ENCODE peak calls at places on chromosomes 3 and 15, in five cellular contexts. One of them, this sample, is unnamed.

GRCh38 chr15:99409097-99409473 is 156.7 kb upstream of the MEF2A start:
- DNase-seq in AG04450: no peak
- DNase-seq in kidney glomerular epithelial cell: peak; percentile 75
- DNase-seq in activated T-cell treated with anti-CD3 and anti-CD28 coated beads, Interleukin-2, amount 50 U/mL, for 4 hours: peak; percentile 31
- DNase-seq in CD4-positive, alpha-beta T cell: peak; percentile 32
- DNase-seq in this sample: no peak

GRCh38 chr3:53286727-53287412 is 31.0 kb upstream of the TKT start:
- DNase-seq in activated T-cell treated with anti-CD3 and anti-CD28 coated beads, Interleukin-2, amount 50 U/mL, for 4 hours: no peak
- DNase-seq in AG04450: peak; percentile 15
- DNase-seq in CD4-positive, alpha-beta T cell: no peak
- DNase-seq in kidney glomerular epithelial cell: no peak
- DNase-seq in this sample: no peak

GRCh38 chr3:25473246-25473645 is 45.2 kb downstream of the RARB start:
- DNase-seq in CD4-positive, alpha-beta T cell: no peak
- DNase-seq in kidney glomerular epithelial cell: no peak
- DNase-seq in AG04450: no peak
- DNase-seq in activated T-cell treated with anti-CD3 and anti-CD28 coated beads, Interleukin-2, amount 50 U/mL, for 4 hours: no peak
- DNase-seq in this sample: no peak

GRCh38 chr15:101637549-101638318 is 14.4 kb downstream of the TM2D3 start:
- DNase-seq in CD4-positive, alpha-beta T cell: no peak
- DNase-seq in kidney glomerular epithelial cell: no peak
- DNase-seq in activated T-cell treated with anti-CD3 and anti-CD28 coated beads, Interleukin-2, amount 50 U/mL, for 4 hours: no peak
- DNase-seq in AG04450: no peak
- DNase-seq in this sample: no peak

GRCh38 chr15:68667800-68668625 is 89.2 kb downstream of the CORO2B start:
- DNase-seq in activated T-cell treated with anti-CD3 and anti-CD28 coated beads, Interleukin-2, amount 50 U/mL, for 4 hours: no peak
- DNase-seq in AG04450: no peak
- DNase-seq in CD4-positive, alpha-beta T cell: no peak
- DNase-seq in kidney glomerular epithelial cell: no peak
- DNase-seq in this sample: no peak

GRCh38 chr3:130850044-130850797 is 43.7 kb upstream of the ATP2C1 start:
- DNase-seq in AG04450: no peak
- DNase-seq in kidney glomerular epithelial cell: no peak
- DNase-seq in CD4-positive, alpha-beta T cell: no peak
- DNase-seq in activated T-cell treated with anti-CD3 and anti-CD28 coated beads, Interleukin-2, amount 50 U/mL, for 4 hours: peak; percentile 8
- DNase-seq in this sample: no peak

GRCh38 chr3:62167566-62168262 is 205.6 kb downstream of the FEZF2 start:
- DNase-seq in CD4-positive, alpha-beta T cell: no peak
- DNase-seq in kidney glomerular epithelial cell: no peak
- DNase-seq in AG04450: no peak
- DNase-seq in activated T-cell treated with anti-CD3 and anti-CD28 coated beads, Interleukin-2, amount 50 U/mL, for 4 hours: no peak
- DNase-seq in this sample: no peak

GRCh38 chr3:10317311-10317960 is 3.5 kb downstream of the SEC13 start:
- DNase-seq in activated T-cell treated with anti-CD3 and anti-CD28 coated beads, Interleukin-2, amount 50 U/mL, for 4 hours: no peak
- DNase-seq in AG04450: no peak
- DNase-seq in kidney glomerular epithelial cell: no peak
- DNase-seq in CD4-positive, alpha-beta T cell: no peak
- DNase-seq in this sample: no peak

GRCh38 chr15:98957655-98958054 is 49.9 kb downstream of the PGPEP1L start:
- DNase-seq in AG04450: no peak
- DNase-seq in activated T-cell treated with anti-CD3 and anti-CD28 coated beads, Interleukin-2, amount 50 U/mL, for 4 hours: no peak
- DNase-seq in CD4-positive, alpha-beta T cell: no peak
- DNase-seq in kidney glomerular epithelial cell: no peak
- DNase-seq in this sample: no peak

GRCh38 chr3:127656906-127657305 is 15.8 kb upstream of the ABTB1 start:
- DNase-seq in CD4-positive, alpha-beta T cell: no peak
- DNase-seq in kidney glomerular epithelial cell: no peak
- DNase-seq in activated T-cell treated with anti-CD3 and anti-CD28 coated beads, Interleukin-2, amount 50 U/mL, for 4 hours: no peak
- DNase-seq in AG04450: no peak
- DNase-seq in this sample: no peak

GRCh38 chr3:69144631-69145244 is 22.3 kb upstream of the LMOD3 start:
- DNase-seq in activated T-cell treated with anti-CD3 and anti-CD28 coated beads, Interleukin-2, amount 50 U/mL, for 4 hours: no peak
- DNase-seq in CD4-positive, alpha-beta T cell: no peak
- DNase-seq in AG04450: no peak
- DNase-seq in kidney glomerular epithelial cell: no peak
- DNase-seq in this sample: no peak

GRCh38 chr3:16606398-16606797 is 1.2 kb upstream of the DAZL start:
- DNase-seq in AG04450: no peak
- DNase-seq in activated T-cell treated with anti-CD3 and anti-CD28 coated beads, Interleukin-2, amount 50 U/mL, for 4 hours: no peak
- DNase-seq in CD4-positive, alpha-beta T cell: no peak
- DNase-seq in kidney glomerular epithelial cell: no peak
- DNase-seq in this sample: no peak

GRCh38 chr3:28556195-28556594 is 207.6 kb upstream of the AZI2 start:
- DNase-seq in CD4-positive, alpha-beta T cell: no peak
- DNase-seq in activated T-cell treated with anti-CD3 and anti-CD28 coated beads, Interleukin-2, amount 50 U/mL, for 4 hours: no peak
- DNase-seq in AG04450: no peak
- DNase-seq in kidney glomerular epithelial cell: no peak
- DNase-seq in this sample: no peak

GRCh38 chr15:52567886-52568568 is 803 bp downstream of the ARPP19 start:
- DNase-seq in AG04450: no peak
- DNase-seq in CD4-positive, alpha-beta T cell: peak; percentile 22
- DNase-seq in activated T-cell treated with anti-CD3 and anti-CD28 coated beads, Interleukin-2, amount 50 U/mL, for 4 hours: peak; percentile 37
- DNase-seq in kidney glomerular epithelial cell: peak; percentile 75
- DNase-seq in this sample: peak; percentile 41